ENCODE peak calls at places on chromosomes 3 and 15, in five cellular contexts. F is AG10803, O is astrocyte of the spinal cord, B is GM06990, Q is fibroblast of villous mesenchyme. E is an unnamed sample.
A peak's percentile ranks its signal among the peaks of the same experiment; 100 is the strongest.

GRCh38 chr3:195892355-195893120 is 15.8 kb downstream of the TNK2 start:
- DNase-seq in F (peak; percentile 79), O (peak; percentile 76), Q (peak; percentile 68), B (no peak), E (peak; percentile 52)

GRCh38 chr15:32671339-32672325 is 30.1 kb downstream of the SCG5 start:
- DNase-seq in B (no peak), F (peak; percentile 94), O (no peak), Q (no peak), E (no peak)

GRCh38 chr3:105527538-105527937 is 160.8 kb downstream of the ALCAM start:
- DNase-seq in F (no peak), O (no peak), Q (no peak), B (no peak), E (peak; percentile 16)

GRCh38 chr3:49873623-49874022 is 3.9 kb upstream of the CAMKV start:
- DNase-seq in F (no peak), B (no peak), Q (no peak), O (no peak), E (no peak)

GRCh38 chr3:139388961-139389551 is 391 bp downstream of the COPB2 start:
- DNase-seq in B (no peak), Q (peak; percentile 16), O (no peak), F (no peak), E (no peak)

GRCh38 chr3:37096292-37096691 is 78.1 kb downstream of the LRRFIP2 start:
- DNase-seq in O (peak; percentile 53), F (peak; percentile 79), B (no peak), Q (peak; percentile 55), E (peak; percentile 11)

GRCh38 chr3:190825389-190826016 is 37.0 kb downstream of the GMNC start:
- DNase-seq in Q (no peak), F (peak; percentile 0), B (no peak), O (no peak), E (peak; percentile 84)

GRCh38 chr15:40445411-40446055 is 4.8 kb downstream of the BAHD1 start:
- DNase-seq in O (peak; percentile 64), Q (peak; percentile 91), B (no peak), F (peak; percentile 53), E (no peak)

GRCh38 chr3:120420855-120421570 is 29.8 kb downstream of the FSTL1 start:
- DNase-seq in O (peak; percentile 70), Q (peak; percentile 70), B (no peak), F (peak; percentile 65), E (no peak)

GRCh38 chr3:3209057-3209456 is 29.6 kb upstream of the CRBN start:
- DNase-seq in Q (no peak), F (no peak), B (no peak), O (no peak), E (no peak)

GRCh38 chr3:49864505-49864904 is 5.2 kb downstream of the CAMKV start:
- DNase-seq in Q (no peak), B (no peak), F (no peak), O (no peak), E (no peak)

GRCh38 chr15:68113273-68113672 is 59.2 kb downstream of the PIAS1 start:
- DNase-seq in Q (peak; percentile 65), O (peak; percentile 18), B (no peak), F (peak; percentile 42), E (no peak)

GRCh38 chr3:18443670-18444596 is 18.8 kb upstream of the SATB1 start:
- DNase-seq in O (no peak), B (peak; percentile 5), Q (no peak), F (no peak), E (no peak)

GRCh38 chr15:81929557-81929956 is 116.3 kb downstream of the MEX3B start:
- DNase-seq in B (no peak), F (no peak), Q (no peak), O (no peak), E (no peak)

GRCh38 chr15:29924750-29925149 is 102.5 kb upstream of the TJP1 start:
- DNase-seq in O (peak; percentile 66), F (peak; percentile 71), B (no peak), Q (peak; percentile 67), E (peak; percentile 66)

GRCh38 chr3:39192490-39193092 is at the start of gene XIRP1:
- DNase-seq in F (no peak), B (no peak), Q (no peak), O (no peak), E (no peak)

GRCh38 chr15:85646538-85647091 is 148.1 kb downstream of the KLHL25 start:
- DNase-seq in B (peak; percentile 61), O (peak; percentile 94), Q (peak; percentile 57), F (peak; percentile 63), E (peak; percentile 17)

GRCh38 chr15:89746386-89746974 is 4.6 kb downstream of the MESP1 start:
- DNase-seq in Q (no peak), O (no peak), F (peak; percentile 13), B (no peak), E (no peak)

GRCh38 chr15:50183112-50183794 is 1.3 kb downstream of the SLC27A2 start:
- DNase-seq in F (no peak), O (no peak), Q (no peak), B (peak; percentile 27), E (no peak)

GRCh38 chr3:41200669-41201021 is 1.3 kb downstream of the CTNNB1 start:
- DNase-seq in B (no peak), O (peak; percentile 70), F (peak; percentile 56), Q (peak; percentile 81), E (peak; percentile 43)

GRCh38 chr15:70375006-70375409 is 277.3 kb upstream of the TLE3 start:
- DNase-seq in F (peak; percentile 22), Q (no peak), O (peak; percentile 20), B (no peak), E (peak; percentile 80)

GRCh38 chr3:9036327-9037112 is 73.2 kb upstream of the RAD18 start:
- DNase-seq in F (peak; percentile 85), Q (peak; percentile 86), B (no peak), O (no peak), E (peak; percentile 7)

GRCh38 chr3:52046186-52046913 is 10.0 kb downstream of the DUSP7 start:
- DNase-seq in O (peak; percentile 95), F (peak; percentile 98), Q (peak; percentile 95), B (no peak), E (peak; percentile 100)

GRCh38 chr3:125062904-125063618 is 7.3 kb upstream of the HEG1 start:
- DNase-seq in Q (peak; percentile 97), O (peak; percentile 91), F (peak; percentile 99), B (no peak), E (peak; percentile 89)

GRCh38 chr3:123634149-123635051 is 49.5 kb upstream of the HACD2 start:
- DNase-seq in Q (no peak), B (no peak), F (peak; percentile 26), O (no peak), E (no peak)

GRCh38 chr3:123635220-123635619 is 50.4 kb upstream of the HACD2 start:
- DNase-seq in F (no peak), Q (no peak), B (no peak), O (peak; percentile 39), E (no peak)

GRCh38 chr3:123632161-123632655 is 47.4 kb upstream of the HACD2 start:
- DNase-seq in B (no peak), Q (peak; percentile 66), O (peak; percentile 45), F (peak; percentile 74), E (no peak)

GRCh38 chr3:123635717-123636116 is 50.9 kb upstream of the HACD2 start:
- DNase-seq in Q (no peak), F (no peak), B (no peak), O (no peak), E (no peak)

DNA sequence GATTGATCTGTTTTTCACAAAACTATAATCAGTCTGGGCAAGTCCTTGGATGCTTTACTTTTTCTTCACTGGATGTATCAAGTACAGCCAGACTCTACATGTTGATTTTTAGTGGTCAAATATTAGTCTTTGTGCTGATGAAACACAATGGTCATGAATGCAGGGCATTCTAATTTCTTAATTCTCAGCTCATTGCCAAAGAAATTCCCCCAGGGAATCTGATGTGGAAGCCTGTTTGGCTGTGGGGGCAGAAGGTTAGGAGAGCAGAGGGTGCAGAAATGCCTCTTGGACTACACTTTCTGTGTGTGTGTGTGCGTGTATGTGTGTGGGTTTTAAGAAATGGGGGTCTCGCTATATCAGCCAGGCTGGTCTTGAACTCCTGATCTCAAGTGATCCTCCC is 48.7 kb upstream of the HACD2 start:
- DNase-seq in Q (no peak), B (no peak), F (peak; percentile 74), O (no peak), E (no peak)
- TF ChIP-seq CTCF in Q (no peak), B (no peak), F (no peak), O (no peak), E (no peak)

GRCh38 chr3:142962175-142962519 is 1.3 kb downstream of the PAQR9 start:
- DNase-seq in Q (no peak), O (no peak), B (no peak), F (no peak), E (no peak)

GRCh38 chr3:142963266-142964149 is at the start of gene PAQR9:
- DNase-seq in F (no peak), O (no peak), Q (no peak), B (no peak), E (peak; percentile 36)

GRCh38 chr3:142961539-142961938 is 1.9 kb downstream of the PAQR9 start:
- DNase-seq in Q (no peak), F (peak; percentile 17), B (no peak), O (no peak), E (no peak)

GRCh38 chr3:142962520-142963265 is 781 bp downstream of the PAQR9 start:
- DNase-seq in F (no peak), B (no peak), O (no peak), Q (no peak), E (no peak)

DNA sequence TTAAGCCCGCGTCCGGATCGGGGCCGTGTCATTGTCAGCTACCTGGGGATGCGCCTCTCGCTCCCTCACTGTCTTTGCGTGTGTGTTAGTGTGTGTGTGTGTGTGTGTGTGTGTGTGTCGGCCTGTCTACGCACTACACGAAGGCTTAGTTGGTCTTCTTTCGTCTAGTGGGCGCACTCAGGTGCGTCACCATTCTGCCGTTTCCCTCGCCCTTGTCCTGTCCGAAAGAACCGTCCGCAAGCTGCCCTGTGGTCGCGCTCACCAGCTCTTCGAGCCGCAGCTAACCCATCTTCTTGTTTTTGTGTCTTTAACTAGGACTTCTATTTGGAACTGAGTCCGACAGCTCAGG is 650 bp upstream of the PAQR9 start:
- DNase-seq in B (no peak), F (no peak), Q (no peak), O (peak; percentile 15), E (no peak)
- H3K4me3 ChIP-seq in B (peak overlapping the region; percentile 52), F (peak overlapping the region; percentile 56), Q (peak overlapping the region; percentile 48), O (peak overlapping the region; percentile 49), E (peak overlapping the region; percentile 35)

DNA sequence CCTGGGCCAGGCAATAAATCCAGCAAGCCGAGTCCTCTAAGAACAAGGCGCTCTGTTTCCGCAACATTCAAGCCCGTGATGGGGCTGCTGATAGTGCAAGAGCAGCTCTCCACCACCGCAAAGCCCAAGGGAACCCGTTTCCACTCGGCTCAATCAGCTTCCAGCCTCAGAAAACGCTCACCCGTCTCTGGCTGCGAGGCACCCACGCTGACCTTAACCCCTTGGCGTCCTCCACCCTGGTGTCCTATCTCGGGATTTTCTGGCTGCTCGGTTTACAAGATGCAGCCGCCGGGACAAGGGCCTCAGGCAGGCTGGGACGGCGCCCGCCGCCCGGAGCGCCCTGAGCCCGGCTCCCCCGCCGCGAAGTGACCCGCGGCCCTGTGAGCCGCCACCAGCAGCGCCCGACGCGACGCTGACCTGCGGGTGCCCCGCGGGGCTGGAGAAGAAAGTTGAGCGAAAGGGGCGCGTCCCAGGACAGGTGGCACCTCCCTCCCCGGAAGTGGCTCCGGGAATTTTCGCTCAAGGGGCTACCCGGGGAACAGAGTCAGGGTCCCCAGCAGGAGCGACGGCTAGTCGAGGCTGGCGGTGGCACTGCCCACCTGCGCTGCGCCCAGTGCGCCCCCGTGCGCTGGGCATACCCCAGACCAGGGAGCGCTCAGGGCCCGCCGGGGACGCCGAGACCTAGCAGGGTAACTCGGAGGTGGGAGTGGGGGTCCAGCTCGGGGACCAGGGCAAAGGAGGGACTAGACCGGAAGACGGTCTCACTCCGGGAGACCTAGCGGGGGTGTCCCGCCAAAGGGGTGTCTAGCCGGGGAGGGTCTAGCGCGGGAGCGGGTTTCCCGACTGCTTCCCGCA is 18.1 kb downstream of the SPATA12 start:
- DNase-seq in F (peak; percentile 76), B (peak; percentile 50), O (peak; percentile 41), Q (peak; percentile 72), E (peak; percentile 42)
- TF ChIP-seq CTCF in F (peak; percentile 12), B (peak; percentile 42), O (peak; percentile 17), Q (no peak), E (no peak)

GRCh38 chr3:175672119-175672689 is 813.1 kb downstream of the NAALADL2 start:
- DNase-seq in O (peak; percentile 45), B (no peak), F (peak; percentile 15), Q (peak; percentile 53), E (no peak)
- H3K4me3 ChIP-seq in O (peak overlapping the region; percentile 19), B (peak overlapping the region; percentile 14), F (peak overlapping the region; percentile 54), Q (peak overlapping the region; percentile 37), E (no peak overlapping the region)